ENCODE peak calls at places on chromosomes 5 and 9, in ten cellular contexts. One of them, this sample, is unnamed.

GRCh38 chr9:98998441-98999151 is 54.9 kb downstream of the COL15A1 start:
- DNase-seq in GM12865: peak; percentile 60
- DNase-seq in GM06990: peak; percentile 49
- DNase-seq in psoas muscle: peak; percentile 88
- DNase-seq in heart right ventricle: peak; percentile 91
- DNase-seq in fibroblast of lung: peak; percentile 32
- DNase-seq in epithelial cell of proximal tubule: no peak
- DNase-seq in choroid plexus epithelial cell: peak; percentile 68
- DNase-seq in B cell: peak; percentile 56
- DNase-seq in glutamatergic neuron: peak; percentile 88
- DNase-seq in this sample: peak; percentile 79

GRCh38 chr5:135977375-135977928 is 22.7 kb upstream of the LECT2 start:
- DNase-seq in GM12865: peak; percentile 66
- DNase-seq in GM06990: peak; percentile 67
- DNase-seq in psoas muscle: peak; percentile 84
- DNase-seq in heart right ventricle: peak; percentile 56
- DNase-seq in fibroblast of lung: peak; percentile 65
- DNase-seq in epithelial cell of proximal tubule: peak; percentile 59
- DNase-seq in choroid plexus epithelial cell: peak; percentile 38
- DNase-seq in B cell: peak; percentile 26
- DNase-seq in glutamatergic neuron: peak; percentile 87
- DNase-seq in this sample: peak; percentile 59

GRCh38 chr9:25917593-25918426 is 239.6 kb upstream of the TUSC1 start:
- DNase-seq in GM12865: no peak
- DNase-seq in GM06990: no peak
- DNase-seq in psoas muscle: no peak
- DNase-seq in heart right ventricle: no peak
- DNase-seq in fibroblast of lung: peak; percentile 0
- DNase-seq in epithelial cell of proximal tubule: no peak
- DNase-seq in choroid plexus epithelial cell: no peak
- DNase-seq in B cell: no peak
- DNase-seq in glutamatergic neuron: no peak
- DNase-seq in this sample: no peak

GRCh38 chr9:124343533-124344290 is 71.5 kb downstream of the PSMB7 start:
- DNase-seq in GM12865: no peak
- DNase-seq in GM06990: peak; percentile 16
- DNase-seq in psoas muscle: peak; percentile 47
- DNase-seq in heart right ventricle: no peak
- DNase-seq in fibroblast of lung: no peak
- DNase-seq in epithelial cell of proximal tubule: no peak
- DNase-seq in choroid plexus epithelial cell: no peak
- DNase-seq in B cell: no peak
- DNase-seq in glutamatergic neuron: peak; percentile 14
- DNase-seq in this sample: no peak

GRCh38 chr5:173463207-173463606 is 135.0 kb upstream of the STC2 start:
- DNase-seq in GM12865: no peak
- DNase-seq in GM06990: no peak
- DNase-seq in psoas muscle: no peak
- DNase-seq in heart right ventricle: no peak
- DNase-seq in fibroblast of lung: no peak
- DNase-seq in epithelial cell of proximal tubule: no peak
- DNase-seq in choroid plexus epithelial cell: no peak
- DNase-seq in B cell: no peak
- DNase-seq in glutamatergic neuron: no peak
- DNase-seq in this sample: no peak

GRCh38 chr5:152104211-152104610 is 179.6 kb upstream of the GLRA1 start:
- DNase-seq in GM12865: no peak
- DNase-seq in GM06990: no peak
- DNase-seq in psoas muscle: no peak
- DNase-seq in heart right ventricle: no peak
- DNase-seq in fibroblast of lung: no peak
- DNase-seq in epithelial cell of proximal tubule: no peak
- DNase-seq in choroid plexus epithelial cell: no peak
- DNase-seq in B cell: no peak
- DNase-seq in glutamatergic neuron: no peak
- DNase-seq in this sample: no peak

GRCh38 chr9:68999393-69000105 is 14.4 kb downstream of the PRKACG start:
- DNase-seq in GM12865: peak; percentile 88
- DNase-seq in GM06990: no peak
- DNase-seq in psoas muscle: no peak
- DNase-seq in heart right ventricle: peak; percentile 84
- DNase-seq in fibroblast of lung: peak; percentile 55
- DNase-seq in epithelial cell of proximal tubule: peak; percentile 15
- DNase-seq in choroid plexus epithelial cell: peak; percentile 88
- DNase-seq in B cell: peak; percentile 69
- DNase-seq in glutamatergic neuron: peak; percentile 53
- DNase-seq in this sample: peak; percentile 81

GRCh38 chr5:2719332-2719731 is 32.1 kb downstream of the IRX2 start:
- DNase-seq in GM12865: no peak
- DNase-seq in GM06990: no peak
- DNase-seq in psoas muscle: no peak
- DNase-seq in heart right ventricle: no peak
- DNase-seq in fibroblast of lung: no peak
- DNase-seq in epithelial cell of proximal tubule: no peak
- DNase-seq in choroid plexus epithelial cell: no peak
- DNase-seq in B cell: no peak
- DNase-seq in glutamatergic neuron: no peak
- DNase-seq in this sample: no peak

GRCh38 chr9:112700080-112700479 is 17.8 kb downstream of the INIP start:
- DNase-seq in GM12865: no peak
- DNase-seq in GM06990: no peak
- DNase-seq in psoas muscle: no peak
- DNase-seq in heart right ventricle: no peak
- DNase-seq in fibroblast of lung: peak; percentile 33
- DNase-seq in epithelial cell of proximal tubule: no peak
- DNase-seq in choroid plexus epithelial cell: peak; percentile 26
- DNase-seq in B cell: no peak
- DNase-seq in glutamatergic neuron: no peak
- DNase-seq in this sample: no peak

GRCh38 chr9:112703304-112703703 is 14.6 kb downstream of the INIP start:
- DNase-seq in GM12865: no peak
- DNase-seq in GM06990: no peak
- DNase-seq in psoas muscle: no peak
- DNase-seq in heart right ventricle: no peak
- DNase-seq in fibroblast of lung: no peak
- DNase-seq in epithelial cell of proximal tubule: no peak
- DNase-seq in choroid plexus epithelial cell: no peak
- DNase-seq in B cell: no peak
- DNase-seq in glutamatergic neuron: no peak
- DNase-seq in this sample: no peak

GRCh38 chr9:112711050-112711689 is 6.7 kb downstream of the INIP start:
- DNase-seq in GM12865: peak; percentile 22
- DNase-seq in GM06990: no peak
- DNase-seq in psoas muscle: no peak
- DNase-seq in heart right ventricle: no peak
- DNase-seq in fibroblast of lung: peak; percentile 41
- DNase-seq in epithelial cell of proximal tubule: no peak
- DNase-seq in choroid plexus epithelial cell: peak; percentile 76
- DNase-seq in B cell: no peak
- DNase-seq in glutamatergic neuron: no peak
- DNase-seq in this sample: no peak

GRCh38 chr9:112705773-112706427 is 12.0 kb downstream of the INIP start:
- DNase-seq in GM12865: no peak
- DNase-seq in GM06990: no peak
- DNase-seq in psoas muscle: no peak
- DNase-seq in heart right ventricle: peak; percentile 19
- DNase-seq in fibroblast of lung: peak; percentile 45
- DNase-seq in epithelial cell of proximal tubule: no peak
- DNase-seq in choroid plexus epithelial cell: peak; percentile 81
- DNase-seq in B cell: no peak
- DNase-seq in glutamatergic neuron: peak; percentile 24
- DNase-seq in this sample: no peak
- TF ChIP-seq CTCF in GM12865: no peak
- TF ChIP-seq CTCF in GM06990: no peak
- TF ChIP-seq CTCF in psoas muscle: no peak
- TF ChIP-seq CTCF in heart right ventricle: no peak
- TF ChIP-seq CTCF in fibroblast of lung: peak; percentile 31
- TF ChIP-seq CTCF in epithelial cell of proximal tubule: peak; percentile 77
- TF ChIP-seq CTCF in choroid plexus epithelial cell: peak; percentile 76
- TF ChIP-seq CTCF in B cell: no peak
- TF ChIP-seq CTCF in glutamatergic neuron: no peak
- TF ChIP-seq CTCF in this sample: no peak

GRCh38 chr9:96686638-96687335 is 31.7 kb upstream of the PRXL2C start:
- DNase-seq in GM12865: peak; percentile 39
- DNase-seq in GM06990: peak; percentile 5
- DNase-seq in psoas muscle: peak; percentile 93
- DNase-seq in heart right ventricle: peak; percentile 84
- DNase-seq in fibroblast of lung: peak; percentile 80
- DNase-seq in epithelial cell of proximal tubule: no peak
- DNase-seq in choroid plexus epithelial cell: peak; percentile 74
- DNase-seq in B cell: peak; percentile 94
- DNase-seq in glutamatergic neuron: peak; percentile 86
- DNase-seq in this sample: peak; percentile 65
- TF ChIP-seq CTCF in GM12865: no peak
- TF ChIP-seq CTCF in GM06990: no peak
- TF ChIP-seq CTCF in psoas muscle: peak; percentile 55
- TF ChIP-seq CTCF in heart right ventricle: peak; percentile 26
- TF ChIP-seq CTCF in fibroblast of lung: peak; percentile 72
- TF ChIP-seq CTCF in epithelial cell of proximal tubule: peak; percentile 68
- TF ChIP-seq CTCF in choroid plexus epithelial cell: peak; percentile 82
- TF ChIP-seq CTCF in B cell: peak; percentile 70
- TF ChIP-seq CTCF in glutamatergic neuron: peak; percentile 73
- TF ChIP-seq CTCF in this sample: peak; percentile 46

DNA sequence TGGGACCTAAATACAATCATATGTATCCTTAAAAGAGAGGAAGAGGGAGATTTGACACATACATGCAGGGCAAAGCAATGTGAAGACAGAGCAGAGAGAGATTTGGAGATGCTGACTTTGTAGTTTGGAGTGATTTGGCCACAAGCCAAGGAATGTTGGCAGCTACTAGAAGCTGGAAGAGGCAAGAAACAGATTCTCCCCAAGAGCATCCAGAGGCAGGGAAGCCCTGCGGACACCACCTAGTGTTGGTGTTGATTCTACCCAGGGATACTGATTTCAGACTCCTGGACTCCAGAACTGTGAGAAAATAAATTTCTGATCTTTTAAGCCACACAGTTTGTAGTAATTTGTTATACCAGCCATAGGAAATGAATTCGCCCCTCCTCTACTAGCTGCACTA is 64.9 kb upstream of the OSMR start:
- DNase-seq in GM12865: no peak
- DNase-seq in GM06990: no peak
- DNase-seq in psoas muscle: peak; percentile 68
- DNase-seq in heart right ventricle: peak; percentile 81
- DNase-seq in fibroblast of lung: peak; percentile 80
- DNase-seq in epithelial cell of proximal tubule: peak; percentile 20
- DNase-seq in choroid plexus epithelial cell: peak; percentile 96
- DNase-seq in B cell: no peak
- DNase-seq in glutamatergic neuron: no peak
- DNase-seq in this sample: no peak
- TF ChIP-seq CTCF in GM12865: no peak
- TF ChIP-seq CTCF in GM06990: no peak
- TF ChIP-seq CTCF in psoas muscle: peak; percentile 37
- TF ChIP-seq CTCF in heart right ventricle: peak; percentile 15
- TF ChIP-seq CTCF in fibroblast of lung: peak; percentile 37
- TF ChIP-seq CTCF in epithelial cell of proximal tubule: peak; percentile 43
- TF ChIP-seq CTCF in choroid plexus epithelial cell: peak; percentile 78
- TF ChIP-seq CTCF in B cell: no peak
- TF ChIP-seq CTCF in glutamatergic neuron: no peak
- TF ChIP-seq CTCF in this sample: no peak

GRCh38 chr5:112687306-112687705 is 50.4 kb upstream of the APC start:
- DNase-seq in GM12865: no peak
- DNase-seq in GM06990: no peak
- DNase-seq in psoas muscle: no peak
- DNase-seq in heart right ventricle: no peak
- DNase-seq in fibroblast of lung: no peak
- DNase-seq in epithelial cell of proximal tubule: no peak
- DNase-seq in choroid plexus epithelial cell: no peak
- DNase-seq in B cell: no peak
- DNase-seq in glutamatergic neuron: no peak
- DNase-seq in this sample: no peak
- TF ChIP-seq CTCF in GM12865: no peak
- TF ChIP-seq CTCF in GM06990: no peak
- TF ChIP-seq CTCF in psoas muscle: no peak
- TF ChIP-seq CTCF in heart right ventricle: no peak
- TF ChIP-seq CTCF in fibroblast of lung: no peak
- TF ChIP-seq CTCF in epithelial cell of proximal tubule: no peak
- TF ChIP-seq CTCF in choroid plexus epithelial cell: no peak
- TF ChIP-seq CTCF in B cell: no peak
- TF ChIP-seq CTCF in glutamatergic neuron: peak; percentile 51
- TF ChIP-seq CTCF in this sample: no peak

GRCh38 chr9:70597886-70598285 is 183.4 kb upstream of the KLF9 start:
- DNase-seq in GM12865: no peak
- DNase-seq in GM06990: no peak
- DNase-seq in psoas muscle: no peak
- DNase-seq in heart right ventricle: no peak
- DNase-seq in fibroblast of lung: no peak
- DNase-seq in epithelial cell of proximal tubule: no peak
- DNase-seq in choroid plexus epithelial cell: no peak
- DNase-seq in B cell: no peak
- DNase-seq in glutamatergic neuron: no peak
- DNase-seq in this sample: no peak

GRCh38 chr9:70602364-70603019 is 188.0 kb upstream of the KLF9 start:
- DNase-seq in GM12865: peak; percentile 65
- DNase-seq in GM06990: no peak
- DNase-seq in psoas muscle: peak; percentile 59
- DNase-seq in heart right ventricle: peak; percentile 72
- DNase-seq in fibroblast of lung: peak; percentile 81
- DNase-seq in epithelial cell of proximal tubule: peak; percentile 45
- DNase-seq in choroid plexus epithelial cell: peak; percentile 95
- DNase-seq in B cell: peak; percentile 63
- DNase-seq in glutamatergic neuron: peak; percentile 41
- DNase-seq in this sample: peak; percentile 53

GRCh38 chr9:70600479-70600878 is 186.0 kb upstream of the KLF9 start:
- DNase-seq in GM12865: no peak
- DNase-seq in GM06990: no peak
- DNase-seq in psoas muscle: peak; percentile 61
- DNase-seq in heart right ventricle: peak; percentile 48
- DNase-seq in fibroblast of lung: peak; percentile 84
- DNase-seq in epithelial cell of proximal tubule: no peak
- DNase-seq in choroid plexus epithelial cell: peak; percentile 89
- DNase-seq in B cell: no peak
- DNase-seq in glutamatergic neuron: no peak
- DNase-seq in this sample: no peak

GRCh38 chr9:70603020-70603411 is 188.6 kb upstream of the KLF9 start:
- DNase-seq in GM12865: peak; percentile 28
- DNase-seq in GM06990: no peak
- DNase-seq in psoas muscle: no peak
- DNase-seq in heart right ventricle: no peak
- DNase-seq in fibroblast of lung: no peak
- DNase-seq in epithelial cell of proximal tubule: no peak
- DNase-seq in choroid plexus epithelial cell: no peak
- DNase-seq in B cell: no peak
- DNase-seq in glutamatergic neuron: no peak
- DNase-seq in this sample: no peak

GRCh38 chr9:70601000-70601929 is 186.8 kb upstream of the KLF9 start:
- DNase-seq in GM12865: no peak
- DNase-seq in GM06990: no peak
- DNase-seq in psoas muscle: peak; percentile 98
- DNase-seq in heart right ventricle: peak; percentile 92
- DNase-seq in fibroblast of lung: peak; percentile 100
- DNase-seq in epithelial cell of proximal tubule: peak; percentile 72
- DNase-seq in choroid plexus epithelial cell: peak; percentile 96
- DNase-seq in B cell: no peak
- DNase-seq in glutamatergic neuron: no peak
- DNase-seq in this sample: no peak
- TF ChIP-seq CTCF in GM12865: no peak
- TF ChIP-seq CTCF in GM06990: no peak
- TF ChIP-seq CTCF in psoas muscle: no peak
- TF ChIP-seq CTCF in heart right ventricle: no peak
- TF ChIP-seq CTCF in fibroblast of lung: no peak
- TF ChIP-seq CTCF in epithelial cell of proximal tubule: no peak
- TF ChIP-seq CTCF in choroid plexus epithelial cell: no peak
- TF ChIP-seq CTCF in B cell: no peak
- TF ChIP-seq CTCF in glutamatergic neuron: no peak
- TF ChIP-seq CTCF in this sample: no peak